ENCODE peak calls at places on chromosomes 2 and 18, in four cellular contexts. N is T-cell, X is H1, F is cardiac fibroblast. O is an unnamed sample.
A peak's percentile ranks its signal among the peaks of the same experiment; 100 is the strongest.

GRCh38 chr2:41400057-41400665 is 647.7 kb upstream of the PKDCC start:
- DNase-seq in N (no peak), F (peak; percentile 36), X (peak; percentile 51), O (no peak)

GRCh38 chr2:240688563-240688919 is 3.1 kb upstream of the AQP12A start:
- DNase-seq in N (no peak), X (peak; percentile 33), F (no peak), O (no peak)

GRCh38 chr2:191150451-191151314 is at the start of gene STAT4:
- DNase-seq in N (peak; percentile 87), F (peak; percentile 50), X (peak; percentile 70), O (peak; percentile 91)

GRCh38 chr2:188322569-188323531 is 31.2 kb downstream of the GULP1 start:
- DNase-seq in F (peak; percentile 65), N (no peak), X (no peak), O (no peak)

GRCh38 chr2:213067888-213068287 is 83.5 kb downstream of the IKZF2 start:
- DNase-seq in F (peak; percentile 43), N (no peak), X (no peak), O (no peak)

GRCh38 chr2:232652505-232652851 is 19.1 kb downstream of the EFHD1 start:
- DNase-seq in F (no peak), X (no peak), N (no peak), O (no peak)

GRCh38 chr18:79133724-79134123 is 64.5 kb downstream of the ATP9B start:
- DNase-seq in F (no peak), X (no peak), N (no peak), O (no peak)

GRCh38 chr2:241235859-241236593 is 47.5 kb downstream of the ANO7 start:
- DNase-seq in N (no peak), F (no peak), X (no peak), O (no peak)

GRCh38 chr18:61554117-61554776 is 221.0 kb downstream of the CDH20 start:
- DNase-seq in X (no peak), N (peak; percentile 33), F (no peak), O (no peak)

GRCh38 chr2:101337877-101338276 is 29.4 kb upstream of the RNF149 start:
- DNase-seq in X (no peak), F (peak; percentile 35), N (no peak), O (no peak)

GRCh38 chr2:180191352-180192124 is 184.4 kb upstream of the CWC22 start:
- DNase-seq in X (no peak), F (peak; percentile 13), N (no peak), O (no peak)

GRCh38 chr18:46174317-46175039 is 70.3 kb downstream of the HAUS1 start:
- DNase-seq in N (no peak), F (peak; percentile 47), X (peak; percentile 62), O (peak; percentile 62)

GRCh38 chr2:49480520-49480919 is 326.2 kb upstream of the FSHR start:
- DNase-seq in X (no peak), F (no peak), N (no peak), O (no peak)

GRCh38 chr18:53070706-53071105 is 730.7 kb downstream of the DCC start:
- DNase-seq in F (no peak), N (no peak), X (no peak), O (no peak)

GRCh38 chr2:10136187-10136934 is 13.8 kb downstream of the RRM2 start:
- DNase-seq in F (no peak), N (no peak), X (no peak), O (no peak)

GRCh38 chr2:88469202-88470114 is 17.0 kb upstream of the FOXI3 start:
- DNase-seq in N (no peak), X (no peak), F (no peak), O (no peak)

GRCh38 chr2:65724341-65724740 is 291.9 kb upstream of the SPRED2 start:
- DNase-seq in X (no peak), N (no peak), F (no peak), O (no peak)

GRCh38 chr2:73759904-73760303 is 20.0 kb downstream of the DUSP11 start:
- DNase-seq in F (peak; percentile 23), N (no peak), X (no peak), O (no peak)

GRCh38 chr2:162327134-162327769 is 8.8 kb upstream of the IFIH1 start:
- DNase-seq in F (peak; percentile 31), N (no peak), X (peak; percentile 62), O (no peak)

GRCh38 chr2:232876071-232876977 is 6.3 kb downstream of the SNORC start:
- DNase-seq in F (no peak), N (no peak), X (peak; percentile 72), O (no peak)

GRCh38 chr2:138707424-138708074 is 72.6 kb downstream of the NXPH2 start:
- DNase-seq in F (peak; percentile 75), N (no peak), X (no peak), O (no peak)

O was measured in natural killer cell treated with Interleukin-12 subunit alpha and Interleukin-12 subunit beta and Interleukin-15 and Interleukin-18, amount 100 ng/mL, for 72 hours.